ENCODE peak calls at places on chromosomes 3 and 15, in six cellular contexts. B is AG04449, N is lower leg skin, I is heart left ventricle, R is nephron progenitor cell, Z is activated B cell treated with CpG ODN at 0.5 μM for 24 hours. D is an unnamed sample.

GRCh38 chr15:67133738-67134576 is 68.6 kb downstream of the SMAD3 start:
- DNase-seq in B (no peak), N (no peak), I (peak; percentile 50), R (peak; percentile 54), Z (no peak), D (no peak)

GRCh38 chr3:58948018-58948417 is 101.8 kb downstream of the CFAP20DC start:
- DNase-seq in B (no peak), N (no peak), I (no peak), R (no peak), Z (no peak), D (no peak)

GRCh38 chr15:52417501-52417900 is 111.2 kb downstream of the MYO5A start:
- DNase-seq in B (no peak), N (peak; percentile 23), I (no peak), R (no peak), Z (no peak), D (no peak)

GRCh38 chr3:149902498-149903139 is 68.1 kb downstream of the PFN2 start:
- DNase-seq in B (no peak), N (no peak), I (no peak), R (no peak), Z (no peak), D (no peak)

GRCh38 chr3:48247401-48247807 is 6.5 kb downstream of the ZNF589 start:
- DNase-seq in B (no peak), N (no peak), I (no peak), R (no peak), Z (no peak), D (no peak)

GRCh38 chr15:38886315-38887163 is 321.9 kb upstream of the RASGRP1 start:
- DNase-seq in B (no peak), N (no peak), I (no peak), R (no peak), Z (no peak), D (no peak)

GRCh38 chr3:12287727-12288465 is 974 bp upstream of the PPARG start:
- DNase-seq in B (no peak), N (no peak), I (peak; percentile 75), R (peak; percentile 67), Z (no peak), D (peak; percentile 54)

GRCh38 chr3:5155241-5155640 is 32.3 kb upstream of the EDEM1 start:
- DNase-seq in B (no peak), N (no peak), I (no peak), R (no peak), Z (no peak), D (no peak)

GRCh38 chr3:99825239-99825638 is 7.6 kb downstream of the CMSS1 start:
- DNase-seq in B (no peak), N (no peak), I (no peak), R (no peak), Z (no peak), D (no peak)

GRCh38 chr3:169420429-169420828 is 243.1 kb downstream of the MECOM start:
- DNase-seq in B (no peak), N (no peak), I (no peak), R (no peak), Z (no peak), D (no peak)

GRCh38 chr3:129228891-129229585 is 20.4 kb upstream of the COPG1 start:
- DNase-seq in B (peak; percentile 41), N (no peak), I (peak; percentile 48), R (no peak), Z (no peak), D (no peak)
- TF ChIP-seq CTCF in B (no peak), N (no peak), I (no peak), R (no peak), Z (no peak), D (no peak)

GRCh38 chr15:65862682-65863081 is 6.6 kb upstream of the RAB11A start:
- DNase-seq in B (no peak), N (no peak), I (no peak), R (peak; percentile 34), Z (no peak), D (no peak)
- TF ChIP-seq CTCF in B (peak; percentile 37), N (no peak), I (peak; percentile 46), R (no peak), Z (no peak), D (no peak)

DNA sequence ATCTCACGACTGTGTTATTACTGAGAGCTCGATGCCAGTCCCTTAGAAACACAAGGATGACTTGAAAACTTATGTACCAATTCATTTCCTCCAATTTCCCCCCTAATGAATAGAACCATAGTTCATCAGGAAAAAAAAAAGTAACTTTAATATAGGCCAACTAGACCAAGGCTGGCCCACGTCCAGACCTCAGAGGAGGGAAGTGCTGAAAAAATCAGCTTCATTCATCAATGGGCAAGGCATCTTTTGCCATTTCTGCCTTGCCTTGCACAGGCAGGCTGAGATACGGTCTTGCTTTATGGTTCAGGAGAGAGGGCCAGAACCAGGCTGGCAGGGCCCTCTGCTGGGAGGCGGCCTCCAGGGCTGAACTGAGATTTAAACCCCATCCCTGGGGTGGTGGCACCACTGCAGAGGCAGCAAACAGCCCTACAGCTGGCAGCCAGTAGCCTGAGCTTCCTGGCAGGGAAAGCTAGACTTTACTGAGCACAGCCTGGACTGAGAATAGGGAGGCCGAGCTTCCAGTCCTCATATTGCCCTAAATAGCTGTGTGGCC is 104.1 kb upstream of the TNFAIP8L3 start:
- DNase-seq in B (no peak), N (no peak), I (no peak), R (no peak), Z (no peak), D (no peak)
- TF ChIP-seq CTCF in B (no peak), N (no peak), I (no peak), R (no peak), Z (no peak), D (no peak)

DNA sequence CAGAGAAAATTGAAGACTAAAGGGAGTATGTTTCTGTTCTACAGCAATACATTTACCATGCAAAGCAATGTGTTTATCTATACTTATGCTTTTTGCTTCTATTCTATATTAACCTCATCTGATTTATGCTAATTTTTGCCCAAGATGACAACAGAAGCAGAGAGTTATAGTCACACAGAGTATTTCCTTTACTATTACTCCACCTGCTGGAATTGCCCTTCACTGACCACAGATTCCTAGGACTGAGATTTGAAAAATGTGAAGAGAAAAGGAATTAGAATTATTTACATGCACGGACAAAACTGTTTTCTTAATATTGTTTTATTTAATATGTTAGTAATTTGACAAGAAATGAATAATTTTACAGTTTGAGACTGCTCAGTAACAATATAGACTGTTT is 745.6 kb downstream of the VGLL3 start:
- DNase-seq in B (no peak), N (no peak), I (no peak), R (no peak), Z (no peak), D (no peak)
- TF ChIP-seq CTCF in B (no peak), N (no peak), I (no peak), R (peak; percentile 43), Z (no peak), D (no peak)

GRCh38 chr15:95196176-95196915 is 965.0 kb downstream of the MCTP2 start:
- DNase-seq in B (no peak), N (no peak), I (no peak), R (no peak), Z (no peak), D (no peak)
- TF ChIP-seq CTCF in B (no peak), N (no peak), I (no peak), R (no peak), Z (no peak), D (no peak)